ENCODE peak calls at places on chromosomes 12 and 14, in eight cellular contexts. One of them, this sample, is unnamed.

GRCh38 chr12:13940466-13940865 is 40.9 kb downstream of the GRIN2B start:
- DNase-seq in kidney: no peak
- DNase-seq in nephron progenitor cell: no peak
- DNase-seq in tibial nerve: no peak
- DNase-seq in fibroblast of mammary gland: no peak
- DNase-seq in RPMI8226: no peak
- DNase-seq in HEK293T: no peak
- DNase-seq in hypothalamus: no peak
- DNase-seq in this sample: no peak

GRCh38 chr14:99333214-99333613 is 61.2 kb upstream of the BCL11B start:
- DNase-seq in RPMI8226: no peak
- DNase-seq in kidney: peak
- DNase-seq in fibroblast of mammary gland: no peak
- DNase-seq in hypothalamus: no peak
- DNase-seq in nephron progenitor cell: no peak
- DNase-seq in tibial nerve: no peak
- DNase-seq in HEK293T: no peak
- DNase-seq in this sample: no peak

GRCh38 chr12:88516811-88517210 is 63.5 kb downstream of the KITLG start:
- DNase-seq in HEK293T: no peak
- DNase-seq in RPMI8226: no peak
- DNase-seq in nephron progenitor cell: no peak
- DNase-seq in hypothalamus: no peak
- DNase-seq in tibial nerve: no peak
- DNase-seq in fibroblast of mammary gland: no peak
- DNase-seq in kidney: no peak
- DNase-seq in this sample: no peak

GRCh38 chr12:49261726-49262125 is 3.2 kb upstream of the TUBA1C start:
- DNase-seq in RPMI8226: no peak
- DNase-seq in nephron progenitor cell: no peak
- DNase-seq in tibial nerve: no peak
- DNase-seq in fibroblast of mammary gland: peak
- DNase-seq in hypothalamus: no peak
- DNase-seq in HEK293T: no peak
- DNase-seq in kidney: no peak
- DNase-seq in this sample: no peak

GRCh38 chr12:124053855-124054254 is 80.8 kb downstream of the ZNF664 start:
- DNase-seq in nephron progenitor cell: peak
- DNase-seq in kidney: no peak
- DNase-seq in hypothalamus: no peak
- DNase-seq in HEK293T: peak
- DNase-seq in RPMI8226: no peak
- DNase-seq in tibial nerve: peak
- DNase-seq in fibroblast of mammary gland: peak
- DNase-seq in this sample: peak

GRCh38 chr12:123886258-123886657 is 86.4 kb downstream of the CCDC92 start:
- DNase-seq in tibial nerve: no peak
- DNase-seq in hypothalamus: no peak
- DNase-seq in RPMI8226: no peak
- DNase-seq in nephron progenitor cell: no peak
- DNase-seq in HEK293T: no peak
- DNase-seq in fibroblast of mammary gland: no peak
- DNase-seq in kidney: no peak
- DNase-seq in this sample: no peak

GRCh38 chr12:51821423-51822260 is 26.9 kb downstream of the FIGNL2 start:
- DNase-seq in hypothalamus: no peak
- DNase-seq in fibroblast of mammary gland: no peak
- DNase-seq in tibial nerve: no peak
- DNase-seq in nephron progenitor cell: peak
- DNase-seq in HEK293T: no peak
- DNase-seq in kidney: no peak
- DNase-seq in RPMI8226: no peak
- DNase-seq in this sample: no peak

GRCh38 chr14:67524152-67524963 is 8.7 kb upstream of the PLEKHH1 start:
- DNase-seq in HEK293T: no peak
- DNase-seq in hypothalamus: no peak
- DNase-seq in kidney: no peak
- DNase-seq in fibroblast of mammary gland: peak
- DNase-seq in RPMI8226: peak
- DNase-seq in tibial nerve: no peak
- DNase-seq in nephron progenitor cell: no peak
- DNase-seq in this sample: no peak

GRCh38 chr12:88753074-88753473 is 172.8 kb upstream of the KITLG start:
- DNase-seq in HEK293T: no peak
- DNase-seq in fibroblast of mammary gland: peak
- DNase-seq in hypothalamus: no peak
- DNase-seq in kidney: no peak
- DNase-seq in tibial nerve: no peak
- DNase-seq in nephron progenitor cell: no peak
- DNase-seq in RPMI8226: no peak
- DNase-seq in this sample: no peak

GRCh38 chr12:95624544-95624943 is 73.3 kb upstream of the USP44 start:
- DNase-seq in nephron progenitor cell: no peak
- DNase-seq in kidney: no peak
- DNase-seq in RPMI8226: no peak
- DNase-seq in HEK293T: no peak
- DNase-seq in hypothalamus: no peak
- DNase-seq in fibroblast of mammary gland: no peak
- DNase-seq in tibial nerve: no peak
- DNase-seq in this sample: no peak

GRCh38 chr12:52900166-52900895 is 4.5 kb downstream of the KRT8 start:
- DNase-seq in tibial nerve: no peak
- DNase-seq in RPMI8226: no peak
- DNase-seq in hypothalamus: no peak
- DNase-seq in kidney: no peak
- DNase-seq in fibroblast of mammary gland: no peak
- DNase-seq in HEK293T: no peak
- DNase-seq in nephron progenitor cell: no peak
- DNase-seq in this sample: no peak

GRCh38 chr12:58596381-58596780 is 323.9 kb downstream of the LRIG3 start:
- DNase-seq in hypothalamus: no peak
- DNase-seq in tibial nerve: no peak
- DNase-seq in nephron progenitor cell: no peak
- DNase-seq in HEK293T: no peak
- DNase-seq in fibroblast of mammary gland: peak
- DNase-seq in RPMI8226: no peak
- DNase-seq in kidney: no peak
- DNase-seq in this sample: no peak

GRCh38 chr14:80974338-80975078 is 19.1 kb downstream of the TSHR start:
- DNase-seq in RPMI8226: no peak
- DNase-seq in hypothalamus: no peak
- DNase-seq in tibial nerve: no peak
- DNase-seq in nephron progenitor cell: no peak
- DNase-seq in fibroblast of mammary gland: peak
- DNase-seq in kidney: no peak
- DNase-seq in HEK293T: no peak
- DNase-seq in this sample: no peak

GRCh38 chr14:105060751-105061427 is 4.3 kb downstream of the GPR132 start:
- DNase-seq in hypothalamus: no peak
- DNase-seq in fibroblast of mammary gland: no peak
- DNase-seq in kidney: peak
- DNase-seq in RPMI8226: no peak
- DNase-seq in HEK293T: no peak
- DNase-seq in tibial nerve: no peak
- DNase-seq in nephron progenitor cell: no peak
- DNase-seq in this sample: no peak

GRCh38 chr14:40122978-40123648 is 690.9 kb upstream of the FBXO33 start:
- DNase-seq in RPMI8226: no peak
- DNase-seq in kidney: no peak
- DNase-seq in tibial nerve: no peak
- DNase-seq in hypothalamus: no peak
- DNase-seq in fibroblast of mammary gland: peak
- DNase-seq in nephron progenitor cell: no peak
- DNase-seq in HEK293T: no peak
- DNase-seq in this sample: no peak

GRCh38 chr14:99201351-99202073 is 70.5 kb downstream of the BCL11B start:
- DNase-seq in tibial nerve: no peak
- DNase-seq in hypothalamus: no peak
- DNase-seq in RPMI8226: no peak
- DNase-seq in kidney: no peak
- DNase-seq in nephron progenitor cell: no peak
- DNase-seq in fibroblast of mammary gland: no peak
- DNase-seq in HEK293T: peak
- DNase-seq in this sample: no peak